ENCODE peak calls at places on chromosomes 7 and 10, in six cellular contexts. K is PC-9, R is right cardiac atrium, L is OCI-LY7, D is IMR-90, Z is heart right ventricle. E is an unnamed sample. For H3K4me1, the result is how much of the 10 kb centered on the place peaks cover.

GRCh38 chr10:103936022-103936421 is 18.0 kb upstream of the STN1 start:
- DNase-seq in Z (no peak), K (no peak), D (no peak), L (no peak), R (no peak), E (no peak)

GRCh38 chr10:97427571-97428179 is 1.7 kb downstream of the PGAM1 start:
- DNase-seq in D (peak), L (no peak), K (peak), Z (no peak), R (no peak), E (no peak)

GRCh38 chr10:26448706-26449435 is 10.7 kb downstream of the APBB1IP start:
- DNase-seq in Z (no peak), R (no peak), K (no peak), L (peak), D (no peak), E (peak)

GRCh38 chr7:55326079-55326847 is 38.9 kb upstream of the LANCL2 start:
- DNase-seq in D (no peak), K (no peak), L (no peak), Z (no peak), R (peak), E (no peak)

GRCh38 chr7:92624298-92624996 is 34.3 kb upstream of the FAM133B start:
- DNase-seq in K (no peak), Z (no peak), D (no peak), R (no peak), L (no peak), E (no peak)

GRCh38 chr10:92845926-92846325 is 2.4 kb upstream of the EXOC6 start:
- DNase-seq in Z (no peak), R (no peak), D (no peak), L (no peak), K (no peak), E (no peak)

GRCh38 chr10:101273736-101274135 is 44.5 kb upstream of the LBX1 start:
- DNase-seq in R (no peak), Z (no peak), D (no peak), L (no peak), K (no peak), E (no peak)

GRCh38 chr7:22123139-22123538 is 177.4 kb upstream of the CDCA7L start:
- DNase-seq in R (no peak), Z (peak), L (no peak), D (no peak), K (no peak), E (no peak)

GRCh38 chr7:27181176-27181520 is 3.9 kb downstream of the HOXA11 start:
- DNase-seq in R (no peak), Z (no peak), D (no peak), K (no peak), L (no peak), E (no peak)

GRCh38 chr10:4941540-4942330 is 21.5 kb upstream of the AKR1C1 start:
- DNase-seq in Z (no peak), R (no peak), L (no peak), K (peak), D (peak), E (no peak)

GRCh38 chr7:69775231-69775771 is 177.0 kb downstream of the AUTS2 start:
- DNase-seq in D (no peak), K (no peak), Z (peak), R (peak), L (no peak), E (no peak)

GRCh38 chr10:58291538-58292174 is 22.7 kb downstream of the CISD1 start:
- DNase-seq in K (peak), Z (no peak), L (peak), D (peak), R (no peak), E (no peak)

GRCh38 chr10:26858707-26859034 is 2.1 kb downstream of the ABI1 start:
- DNase-seq in D (no peak), Z (no peak), K (no peak), R (no peak), L (peak), E (no peak)

GRCh38 chr10:113484487-113484886 is 68.4 kb upstream of the HABP2 start:
- DNase-seq in D (no peak), Z (no peak), R (no peak), K (no peak), L (no peak), E (no peak)

GRCh38 chr10:132162021-132162531 is 24.7 kb upstream of the DPYSL4 start:
- DNase-seq in K (no peak), D (no peak), Z (no peak), L (peak), R (no peak), E (no peak)

DNA sequence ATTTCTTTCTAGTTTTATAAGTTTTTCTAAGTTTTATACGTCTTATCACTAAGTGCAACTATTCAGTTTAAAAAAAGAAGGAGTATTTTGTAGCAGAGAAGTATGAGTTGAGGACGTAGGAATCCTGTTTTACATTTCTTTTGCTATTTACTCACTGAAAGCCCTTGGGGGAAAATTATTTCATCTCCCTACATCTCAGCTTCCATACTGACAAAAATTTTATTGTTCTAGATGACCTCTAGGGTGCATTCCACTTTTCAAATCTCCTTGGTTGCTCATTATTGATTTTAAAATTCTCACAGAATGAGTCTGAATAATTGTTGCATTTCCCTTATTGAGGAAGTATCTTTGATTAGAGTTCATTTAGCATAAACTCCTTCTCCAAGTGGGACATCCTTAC is 14.9 kb upstream of the PDK4 start:
- DNase-seq in K (no peak), D (no peak), R (no peak), Z (no peak), L (no peak), E (no peak)
- H3K4me1 ChIP-seq in K (under half), D (under half), R (under half), Z (half or more), L (under half), E (under half)

GRCh38 chr10:5942471-5942870 is 34.9 kb downstream of the IL15RA start:
- DNase-seq in R (peak), D (no peak), Z (peak), L (no peak), K (no peak), E (no peak)
- H3K27ac ChIP-seq in R (peak), D (no peak), Z (peak), L (no peak), K (no peak), E (no peak)

GRCh38 chr7:36304099-36304425 is 85.6 kb upstream of the ANLN start:
- DNase-seq in Z (no peak), D (no peak), R (no peak), L (no peak), K (no peak), E (no peak)
- H3K4me1 ChIP-seq in Z (under half), D (under half), R (under half), L (under half), K (under half), E (under half)

DNA sequence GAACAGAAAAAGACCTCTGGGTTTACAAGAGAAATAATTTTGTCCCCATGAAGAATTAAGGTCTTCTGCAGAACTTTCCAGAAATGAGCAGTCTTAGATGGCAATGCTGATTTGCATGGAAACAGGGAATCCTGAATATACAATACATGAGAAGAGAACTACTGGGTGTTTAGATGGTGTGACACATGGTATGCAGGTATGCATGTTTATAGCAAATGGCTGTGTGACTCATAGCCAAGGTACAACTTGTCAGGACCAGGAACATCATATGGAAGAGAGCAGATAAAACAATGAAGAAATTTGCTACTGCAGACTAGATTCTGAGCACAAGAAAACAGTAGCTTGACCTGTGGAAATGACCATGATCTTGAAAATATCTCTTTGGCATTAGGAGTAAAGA is 907.8 kb downstream of the GATA3 start:
- DNase-seq in K (no peak), L (no peak), R (no peak), Z (no peak), D (no peak), E (no peak)
- H3K27ac ChIP-seq in K (no peak), L (no peak), R (no peak), Z (no peak), D (no peak), E (no peak)

GRCh38 chr10:43980313-43980712 is 331.6 kb upstream of the ZNF32 start:
- DNase-seq in R (peak), D (no peak), L (no peak), K (no peak), Z (no peak), E (no peak)
- H3K4me1 ChIP-seq in R (under half), D (under half), L (under half), K (under half), Z (under half), E (under half)

DNA sequence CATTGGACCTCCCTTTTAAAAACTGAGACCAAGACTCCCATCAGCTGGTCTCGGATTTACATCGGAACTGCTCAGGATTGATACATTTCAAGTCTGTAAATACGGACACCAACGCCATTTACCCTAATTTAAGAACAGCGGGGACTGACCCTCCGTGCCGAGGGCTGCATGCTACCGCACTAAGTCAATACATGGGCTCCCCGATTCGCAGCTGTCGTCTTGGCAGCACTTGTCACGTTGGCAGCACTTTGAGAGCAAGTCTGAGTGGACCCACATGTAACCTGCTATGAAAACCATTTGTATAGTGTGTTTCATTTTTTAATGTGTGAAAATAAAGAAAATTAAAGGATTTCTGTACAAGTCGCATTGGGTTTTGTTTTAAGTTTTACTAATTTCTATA is 83.4 kb downstream of the EZH2 start:
- DNase-seq in D (no peak), L (no peak), R (no peak), Z (no peak), K (no peak), E (no peak)
- H3K27ac ChIP-seq in D (no peak), L (no peak), R (no peak), Z (no peak), K (no peak), E (no peak)

GRCh38 chr7:74234549-74234948 is 19.6 kb downstream of the RFC2 start:
- DNase-seq in R (no peak), K (no peak), Z (no peak), D (no peak), L (peak), E (no peak)

GRCh38 chr7:74233655-74234280 is 20.4 kb downstream of the RFC2 start:
- DNase-seq in L (no peak), R (no peak), D (peak), K (no peak), Z (no peak), E (no peak)

GRCh38 chr7:74228951-74229900 is 19.4 kb downstream of the LAT2 start:
- DNase-seq in R (no peak), D (no peak), L (no peak), Z (no peak), K (no peak), E (no peak)

GRCh38 chr7:74231232-74231590 is 21.4 kb downstream of the LAT2 start:
- DNase-seq in R (no peak), Z (no peak), L (peak), D (no peak), K (no peak), E (no peak)

DNA sequence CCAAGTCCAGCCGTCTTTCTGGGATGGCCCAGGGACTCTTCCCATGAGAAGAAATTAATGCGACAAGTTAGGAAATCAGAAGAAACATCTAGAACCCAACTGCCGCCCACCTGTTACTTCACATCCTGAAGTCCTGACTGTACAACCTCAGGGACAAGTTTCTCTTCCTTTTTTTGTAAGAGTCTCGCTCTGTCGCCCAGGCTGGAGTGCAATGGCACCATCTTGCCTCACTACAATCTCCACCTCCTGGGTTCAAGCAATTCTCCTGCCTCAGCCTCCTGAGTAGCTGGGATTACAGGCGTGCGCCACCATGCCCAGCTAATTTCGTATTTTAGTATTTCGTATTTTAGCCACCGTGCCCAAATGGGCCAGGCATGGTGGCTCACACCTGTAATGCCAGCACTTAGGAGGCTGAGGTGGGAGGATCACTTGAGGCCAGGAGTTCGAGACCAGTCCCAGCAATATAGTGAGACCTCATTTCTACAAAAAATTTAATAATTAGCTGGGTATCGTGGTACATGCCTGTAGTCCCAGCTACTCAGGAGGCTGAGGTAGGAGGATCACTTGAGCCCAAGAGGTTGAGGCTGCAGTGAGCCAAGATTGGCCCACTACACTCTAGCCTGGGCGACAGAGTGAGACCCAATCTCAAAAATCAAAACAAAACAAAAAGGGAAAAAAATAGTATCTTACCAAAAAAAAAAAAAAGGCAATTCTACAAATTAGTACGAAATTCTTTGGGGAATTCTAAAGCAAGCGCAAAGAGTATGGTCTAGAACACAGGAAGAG is 20.8 kb downstream of the LAT2 start:
- DNase-seq in D (no peak), Z (no peak), K (no peak), L (peak), R (no peak), E (no peak)
- H3K4me1 ChIP-seq in D (under half), Z (under half), K (under half), L (under half), R (under half), E (under half)

DNA sequence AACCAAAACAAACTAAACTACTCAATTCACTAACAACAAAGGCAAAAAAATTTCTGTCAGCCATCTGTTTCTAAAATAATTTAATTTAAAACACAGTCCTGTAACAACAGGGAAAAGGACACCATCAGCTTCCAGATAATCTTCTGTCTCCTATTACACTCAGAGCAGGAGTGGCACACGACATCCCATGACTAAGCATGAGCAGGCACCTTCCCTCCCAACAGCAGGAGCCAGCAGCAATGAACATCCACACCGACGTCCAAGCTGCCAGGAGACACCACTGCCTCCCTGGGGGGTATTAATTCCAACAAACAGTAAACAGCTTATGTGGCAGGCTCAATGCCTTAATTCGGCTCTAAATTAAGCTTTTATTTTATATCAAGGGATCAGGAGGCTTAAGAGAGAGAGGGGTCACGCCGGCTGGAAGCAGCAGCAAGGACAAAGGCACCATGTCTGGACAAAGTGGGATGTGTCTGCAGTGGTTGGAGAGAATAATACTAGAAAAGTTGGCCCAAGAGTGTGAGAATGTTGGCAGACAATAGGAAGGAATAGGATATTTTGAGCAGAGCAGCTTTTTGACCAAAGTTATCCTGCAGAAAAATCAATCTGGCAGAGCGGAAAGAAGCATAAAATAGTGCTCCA is 45.6 kb downstream of the KIAA1549 start:
- DNase-seq in Z (no peak), D (peak), L (no peak), K (peak), R (no peak), E (no peak)
- H3K27ac ChIP-seq in Z (no peak), D (no peak), L (no peak), K (peak), R (no peak), E (no peak)